ENCODE peak calls at places on chromosomes 1 and 21, in five cellular contexts. H is stimulated activated CD4-positive, alpha-beta T cell treated with anti-CD3 and anti-CD28 coated beads, Interleukin-2, amount 100 ng/mL, for 48 hours; X is NCI-H1092; I is iris pigment epithelial cell; C is LoVo. F is an unnamed sample.

GRCh38 chr1:109167114-109167513 is 46.6 kb upstream of the SARS1 start:
- DNase-seq in H (no peak), X (no peak), I (no peak), C (no peak), F (no peak)

GRCh38 chr1:240109920-240110685 is 18.4 kb downstream of the FMN2 start:
- DNase-seq in H (no peak), X (no peak), I (peak), C (no peak), F (no peak)

GRCh38 chr1:240178366-240178765 is 86.7 kb downstream of the FMN2 start:
- DNase-seq in H (no peak), X (no peak), I (no peak), C (no peak), F (no peak)

GRCh38 chr1:15246960-15247614 is at the start of gene FHAD1:
- DNase-seq in H (peak), X (peak), I (peak), C (peak), F (peak)

GRCh38 chr1:193868425-193868824 is 682.0 kb upstream of the B3GALT2 start:
- DNase-seq in H (no peak), X (no peak), I (no peak), C (no peak), F (no peak)

GRCh38 chr1:225919906-225920305 is 4.1 kb downstream of the PYCR2 start:
- DNase-seq in H (no peak), X (peak), I (peak), C (no peak), F (peak)

GRCh38 chr1:37237948-37238347 is 203.6 kb upstream of the GRIK3 start:
- DNase-seq in H (no peak), X (no peak), I (no peak), C (no peak), F (no peak)

GRCh38 chr1:111510003-111510380 is 6.6 kb upstream of the ADORA3 start:
- DNase-seq in H (no peak), X (no peak), I (no peak), C (no peak), F (peak)

GRCh38 chr1:182041615-182042014 is 19.9 kb downstream of the ZNF648 start:
- DNase-seq in H (no peak), X (no peak), I (no peak), C (no peak), F (no peak)

GRCh38 chr1:204477036-204477740 is 17.4 kb downstream of the PIK3C2B start:
- DNase-seq in H (no peak), X (no peak), I (peak), C (no peak), F (no peak)

GRCh38 chr1:182641561-182641960 is 37.4 kb upstream of the RGS16 start:
- DNase-seq in H (no peak), X (peak), I (no peak), C (no peak), F (no peak)

GRCh38 chr1:54546651-54547348 is 1.2 kb upstream of the ACOT11 start:
- DNase-seq in H (no peak), X (no peak), I (no peak), C (no peak), F (peak)

GRCh38 chr21:40936771-40937261 is 89.9 kb upstream of the DSCAM start:
- DNase-seq in H (no peak), X (no peak), I (no peak), C (no peak), F (no peak)

GRCh38 chr1:26109229-26110164 is 2.1 kb upstream of the PDIK1L start:
- DNase-seq in H (no peak), X (no peak), I (no peak), C (no peak), F (no peak)

GRCh38 chr1:219460561-219461511 is 152.1 kb downstream of the ZC3H11B start:
- DNase-seq in H (no peak), X (no peak), I (peak), C (no peak), F (no peak)

GRCh38 chr1:5915587-5916571 is 76.3 kb downstream of the NPHP4 start:
- DNase-seq in H (peak), X (no peak), I (peak), C (peak), F (peak)

GRCh38 chr1:109509176-109510134 is at the start of gene AMIGO1:
- DNase-seq in H (peak), X (peak), I (peak), C (peak), F (peak)

GRCh38 chr1:153661111-153661708 is 2.7 kb downstream of the SNAPIN start:
- DNase-seq in H (no peak), X (no peak), I (no peak), C (no peak), F (no peak)

GRCh38 chr1:243440406-243440805 is 184.6 kb downstream of the SDCCAG8 start:
- DNase-seq in H (no peak), X (no peak), I (no peak), C (no peak), F (no peak)

GRCh38 chr1:54475357-54476230 is 69.4 kb upstream of the SSBP3 start:
- DNase-seq in H (no peak), X (no peak), I (no peak), C (no peak), F (peak)

GRCh38 chr1:89582571-89582970 is 50.3 kb upstream of the LRRC8C start:
- DNase-seq in H (no peak), X (no peak), I (no peak), C (no peak), F (no peak)

GRCh38 chr1:51433269-51433971 is 85.6 kb downstream of the EPS15 start:
- DNase-seq in H (no peak), X (no peak), I (no peak), C (no peak), F (no peak)

GRCh38 chr1:97502360-97502759 is 418.5 kb downstream of the DPYD start:
- DNase-seq in H (no peak), X (no peak), I (no peak), C (no peak), F (no peak)

GRCh38 chr1:160862151-160863061 is at the start of gene CD244:
- DNase-seq in H (peak), X (no peak), I (no peak), C (no peak), F (peak)

GRCh38 chr1:25018110-25018470 is 88.0 kb upstream of the RUNX3 start:
- DNase-seq in H (no peak), X (no peak), I (no peak), C (no peak), F (no peak)

GRCh38 chr1:19765623-19766022 is 34.1 kb downstream of the TMCO4 start:
- DNase-seq in H (peak), X (no peak), I (peak), C (peak), F (peak)

GRCh38 chr1:30668026-30668425 is 55.4 kb downstream of the MATN1 start:
- DNase-seq in H (no peak), X (no peak), I (peak), C (peak), F (peak)

GRCh38 chr1:62237361-62237760 is 42.7 kb downstream of the L1TD1 start:
- DNase-seq in H (no peak), X (no peak), I (no peak), C (no peak), F (no peak)

GRCh38 chr1:229296541-229296941 is 25.6 kb downstream of the RAB4A start:
- DNase-seq in H (no peak), X (no peak), I (peak), C (no peak), F (peak)

GRCh38 chr1:160093624-160094290 is 4.7 kb downstream of the IGSF8 start:
- DNase-seq in H (no peak), X (no peak), I (no peak), C (no peak), F (no peak)

GRCh38 chr1:94983343-94983742 is 56.4 kb upstream of the CNN3 start:
- DNase-seq in H (no peak), X (no peak), I (peak), C (no peak), F (peak)

GRCh38 chr1:30782361-30783243 is 25.0 kb upstream of the LAPTM5 start:
- DNase-seq in H (peak), X (peak), I (peak), C (peak), F (peak)

GRCh38 chr21:26148071-26148470 is 22.5 kb downstream of the APP start:
- DNase-seq in H (no peak), X (no peak), I (no peak), C (no peak), F (no peak)

GRCh38 chr1:16397095-16397494 is 30.1 kb downstream of the SZRD1 start:
- DNase-seq in H (no peak), X (no peak), I (no peak), C (no peak), F (no peak)

GRCh38 chr1:18948048-18948912 is 8.2 kb downstream of the IFFO2 start:
- DNase-seq in H (no peak), X (no peak), I (peak), C (no peak), F (no peak)

F was measured in hepatocyte.